ENCODE peak calls at places on chromosomes 3 and 15, in ten cellular contexts. E, Y, X, R, A, L, G, Z, T and F are unnamed samples.

GRCh38 chr15:90113166-90113565 is 10.9 kb upstream of the IDH2 start:
- DNase-seq in X (no peak), T (no peak), Y (no peak), A (no peak), L (no peak), Z (no peak), R (no peak), E (no peak), G (no peak), F (no peak)

GRCh38 chr3:104412608-104413580 is 953.8 kb upstream of the ALCAM start:
- DNase-seq in X (no peak), A (no peak), G (no peak), T (no peak), R (no peak), Z (no peak), E (no peak), Y (no peak), L (no peak), F (no peak)

GRCh38 chr3:185824051-185824466 is 783 bp downstream of the IGF2BP2 start:
- DNase-seq in R (no peak), L (peak), E (no peak), Y (peak), G (no peak), X (no peak), T (peak), A (peak), Z (peak), F (no peak)

GRCh38 chr3:32366638-32367368 is 24.9 kb upstream of the CMTM7 start:
- DNase-seq in Y (no peak), X (peak), R (no peak), Z (no peak), A (no peak), L (peak), G (no peak), E (no peak), T (peak), F (no peak)

GRCh38 chr15:71337197-71337845 is 222.1 kb downstream of the THSD4 start:
- DNase-seq in T (no peak), Z (no peak), R (peak), X (no peak), G (no peak), Y (no peak), E (no peak), L (peak), A (no peak), F (no peak)

GRCh38 chr3:52317601-52318000 is 1.5 kb downstream of the DNAH1 start:
- DNase-seq in Y (peak), A (peak), G (peak), R (no peak), E (peak), X (no peak), T (peak), Z (peak), L (no peak), F (no peak)

GRCh38 chr15:78035319-78035718 is 42.2 kb downstream of the TBC1D2B start:
- DNase-seq in R (no peak), G (no peak), Z (no peak), T (no peak), E (no peak), A (no peak), X (no peak), L (no peak), Y (peak), F (no peak)

GRCh38 chr15:45179221-45179985 is 8.4 kb downstream of the SHF start:
- DNase-seq in Y (peak), G (no peak), R (no peak), L (peak), X (peak), A (peak), E (no peak), Z (peak), T (no peak), F (no peak)

GRCh38 chr15:24917431-24917830 is 37.4 kb upstream of the SNRPN start:
- DNase-seq in E (no peak), X (no peak), T (no peak), G (no peak), R (no peak), Z (no peak), A (no peak), Y (no peak), L (no peak), F (no peak)

GRCh38 chr3:182058488-182058887 is 346.8 kb downstream of the SOX2 start:
- DNase-seq in G (no peak), L (no peak), T (no peak), Z (no peak), E (no peak), Y (no peak), X (no peak), A (no peak), R (no peak), F (no peak)